ENCODE peak calls at places on chromosomes 5 and 9, in five cellular contexts. One of them, this sample, is unnamed. For H3K4me1, the result is how much of the 10 kb centered on the place peaks cover.

GRCh38 chr5:169606279-169606678 is 22.7 kb downstream of the SPDL1 start:
- DNase-seq in CD4-positive, alpha-beta memory T cell: no peak
- DNase-seq in psoas muscle: no peak
- DNase-seq in SJCRH30: no peak
- DNase-seq in CD8-positive, alpha-beta T cell: no peak
- DNase-seq in this sample: no peak

GRCh38 chr9:11328326-11328725 is 715.5 kb upstream of the PTPRD start:
- DNase-seq in psoas muscle: no peak
- DNase-seq in CD8-positive, alpha-beta T cell: no peak
- DNase-seq in SJCRH30: peak
- DNase-seq in CD4-positive, alpha-beta memory T cell: no peak
- DNase-seq in this sample: no peak

GRCh38 chr5:51696122-51696521 is 312.9 kb downstream of the ISL1 start:
- DNase-seq in CD4-positive, alpha-beta memory T cell: no peak
- DNase-seq in psoas muscle: no peak
- DNase-seq in SJCRH30: no peak
- DNase-seq in CD8-positive, alpha-beta T cell: no peak
- DNase-seq in this sample: no peak

GRCh38 chr9:129237195-129237611 is 59.1 kb upstream of the IER5L start:
- DNase-seq in psoas muscle: peak
- DNase-seq in SJCRH30: no peak
- DNase-seq in CD4-positive, alpha-beta memory T cell: peak
- DNase-seq in CD8-positive, alpha-beta T cell: peak
- DNase-seq in this sample: peak

GRCh38 chr9:99947395-99947794 is 40.9 kb downstream of the STX17 start:
- DNase-seq in psoas muscle: no peak
- DNase-seq in CD4-positive, alpha-beta memory T cell: no peak
- DNase-seq in SJCRH30: no peak
- DNase-seq in CD8-positive, alpha-beta T cell: no peak
- DNase-seq in this sample: no peak

GRCh38 chr5:52964138-52964537 is 25.0 kb upstream of the ITGA2 start:
- DNase-seq in CD8-positive, alpha-beta T cell: no peak
- DNase-seq in CD4-positive, alpha-beta memory T cell: no peak
- DNase-seq in SJCRH30: no peak
- DNase-seq in psoas muscle: no peak
- DNase-seq in this sample: no peak

GRCh38 chr9:113772121-113772885 is 103.8 kb upstream of the ZNF618 start:
- DNase-seq in CD8-positive, alpha-beta T cell: no peak
- DNase-seq in CD4-positive, alpha-beta memory T cell: no peak
- DNase-seq in psoas muscle: no peak
- DNase-seq in SJCRH30: no peak
- DNase-seq in this sample: no peak

GRCh38 chr5:17089001-17089400 is 128.4 kb upstream of the BASP1 start:
- DNase-seq in CD4-positive, alpha-beta memory T cell: no peak
- DNase-seq in CD8-positive, alpha-beta T cell: no peak
- DNase-seq in SJCRH30: no peak
- DNase-seq in psoas muscle: no peak
- DNase-seq in this sample: no peak

GRCh38 chr9:14652729-14653377 is 40.4 kb downstream of the ZDHHC21 start:
- DNase-seq in SJCRH30: peak
- DNase-seq in psoas muscle: no peak
- DNase-seq in CD8-positive, alpha-beta T cell: no peak
- DNase-seq in CD4-positive, alpha-beta memory T cell: no peak
- DNase-seq in this sample: no peak

GRCh38 chr9:2758162-2758950 is 41.0 kb downstream of the KCNV2 start:
- DNase-seq in psoas muscle: no peak
- DNase-seq in CD8-positive, alpha-beta T cell: no peak
- DNase-seq in CD4-positive, alpha-beta memory T cell: no peak
- DNase-seq in SJCRH30: no peak
- DNase-seq in this sample: no peak

GRCh38 chr5:82259172-82259800 is 18.9 kb downstream of the RPS23 start:
- DNase-seq in SJCRH30: peak
- DNase-seq in psoas muscle: no peak
- DNase-seq in CD4-positive, alpha-beta memory T cell: no peak
- DNase-seq in CD8-positive, alpha-beta T cell: no peak
- DNase-seq in this sample: no peak

GRCh38 chr5:74647096-74647495 is 6.6 kb upstream of the ENC1 start:
- DNase-seq in CD8-positive, alpha-beta T cell: no peak
- DNase-seq in psoas muscle: no peak
- DNase-seq in SJCRH30: peak
- DNase-seq in CD4-positive, alpha-beta memory T cell: no peak
- DNase-seq in this sample: no peak

GRCh38 chr9:78745996-78746395 is 449.1 kb downstream of the PSAT1 start:
- DNase-seq in CD8-positive, alpha-beta T cell: no peak
- DNase-seq in CD4-positive, alpha-beta memory T cell: no peak
- DNase-seq in psoas muscle: no peak
- DNase-seq in SJCRH30: no peak
- DNase-seq in this sample: no peak

GRCh38 chr5:120512068-120512467 is 48.0 kb downstream of the PRR16 start:
- DNase-seq in psoas muscle: no peak
- DNase-seq in CD8-positive, alpha-beta T cell: no peak
- DNase-seq in CD4-positive, alpha-beta memory T cell: no peak
- DNase-seq in SJCRH30: no peak
- DNase-seq in this sample: no peak

GRCh38 chr5:78295035-78295961 is 800 bp upstream of the AP3B1 start:
- DNase-seq in CD8-positive, alpha-beta T cell: peak
- DNase-seq in CD4-positive, alpha-beta memory T cell: peak
- DNase-seq in psoas muscle: peak
- DNase-seq in SJCRH30: no peak
- DNase-seq in this sample: peak

GRCh38 chr5:76679231-76679630 is 36.7 kb upstream of the F2R start:
- DNase-seq in psoas muscle: no peak
- DNase-seq in CD4-positive, alpha-beta memory T cell: no peak
- DNase-seq in CD8-positive, alpha-beta T cell: no peak
- DNase-seq in SJCRH30: no peak
- DNase-seq in this sample: no peak

GRCh38 chr5:98935206-98935605 is 6.4 kb upstream of the CHD1 start:
- DNase-seq in psoas muscle: no peak
- DNase-seq in CD4-positive, alpha-beta memory T cell: no peak
- DNase-seq in CD8-positive, alpha-beta T cell: no peak
- DNase-seq in SJCRH30: peak
- DNase-seq in this sample: no peak

GRCh38 chr9:21465859-21466518 is 16.1 kb downstream of the IFNE start:
- DNase-seq in SJCRH30: peak
- DNase-seq in CD4-positive, alpha-beta memory T cell: peak
- DNase-seq in CD8-positive, alpha-beta T cell: no peak
- DNase-seq in psoas muscle: no peak
- DNase-seq in this sample: no peak

GRCh38 chr5:1726469-1726865 is 73.2 kb downstream of the MRPL36 start:
- DNase-seq in CD8-positive, alpha-beta T cell: no peak
- DNase-seq in SJCRH30: no peak
- DNase-seq in CD4-positive, alpha-beta memory T cell: no peak
- DNase-seq in psoas muscle: no peak
- DNase-seq in this sample: no peak

GRCh38 chr5:55037046-55037771 is 13.2 kb downstream of the GZMK start:
- DNase-seq in CD4-positive, alpha-beta memory T cell: peak
- DNase-seq in SJCRH30: no peak
- DNase-seq in CD8-positive, alpha-beta T cell: peak
- DNase-seq in psoas muscle: no peak
- DNase-seq in this sample: no peak

GRCh38 chr9:16028516-16028915 is 475.7 kb downstream of the CCDC171 start:
- DNase-seq in CD4-positive, alpha-beta memory T cell: no peak
- DNase-seq in CD8-positive, alpha-beta T cell: no peak
- DNase-seq in SJCRH30: no peak
- DNase-seq in psoas muscle: no peak
- DNase-seq in this sample: no peak

GRCh38 chr5:116075117-116075910 is 9.5 kb upstream of the COMMD10 start:
- DNase-seq in SJCRH30: peak
- DNase-seq in psoas muscle: no peak
- DNase-seq in CD4-positive, alpha-beta memory T cell: no peak
- DNase-seq in CD8-positive, alpha-beta T cell: no peak
- DNase-seq in this sample: no peak

GRCh38 chr5:67003906-67004729 is 192.5 kb downstream of the CD180 start:
- DNase-seq in CD4-positive, alpha-beta memory T cell: peak
- DNase-seq in psoas muscle: peak
- DNase-seq in CD8-positive, alpha-beta T cell: peak
- DNase-seq in SJCRH30: peak
- DNase-seq in this sample: peak

GRCh38 chr5:39640552-39640951 is 215.8 kb upstream of the DAB2 start:
- DNase-seq in SJCRH30: no peak
- DNase-seq in psoas muscle: no peak
- DNase-seq in CD4-positive, alpha-beta memory T cell: no peak
- DNase-seq in CD8-positive, alpha-beta T cell: no peak
- DNase-seq in this sample: no peak

GRCh38 chr9:34568133-34568532 is 21.4 kb downstream of the CNTFR start:
- DNase-seq in CD8-positive, alpha-beta T cell: no peak
- DNase-seq in CD4-positive, alpha-beta memory T cell: no peak
- DNase-seq in SJCRH30: no peak
- DNase-seq in psoas muscle: no peak
- DNase-seq in this sample: peak

GRCh38 chr9:86282077-86282978 is at the start of gene ISCA1:
- DNase-seq in SJCRH30: peak
- DNase-seq in psoas muscle: peak
- DNase-seq in CD4-positive, alpha-beta memory T cell: peak
- DNase-seq in CD8-positive, alpha-beta T cell: peak
- DNase-seq in this sample: peak

GRCh38 chr9:91921371-91921770 is 28.7 kb downstream of the ROR2 start:
- DNase-seq in CD4-positive, alpha-beta memory T cell: no peak
- DNase-seq in SJCRH30: no peak
- DNase-seq in psoas muscle: no peak
- DNase-seq in CD8-positive, alpha-beta T cell: no peak
- DNase-seq in this sample: no peak

GRCh38 chr5:10689391-10690081 is 71.5 kb downstream of the DAP start:
- DNase-seq in CD8-positive, alpha-beta T cell: no peak
- DNase-seq in SJCRH30: peak
- DNase-seq in CD4-positive, alpha-beta memory T cell: no peak
- DNase-seq in psoas muscle: no peak
- DNase-seq in this sample: no peak

GRCh38 chr5:147482426-147483196 is 27.3 kb downstream of the DPYSL3 start:
- DNase-seq in CD4-positive, alpha-beta memory T cell: no peak
- DNase-seq in SJCRH30: no peak
- DNase-seq in CD8-positive, alpha-beta T cell: no peak
- DNase-seq in psoas muscle: no peak
- DNase-seq in this sample: no peak

GRCh38 chr5:138489705-138490104 is 24.4 kb downstream of the EGR1 start:
- DNase-seq in psoas muscle: no peak
- DNase-seq in SJCRH30: no peak
- DNase-seq in CD8-positive, alpha-beta T cell: no peak
- DNase-seq in CD4-positive, alpha-beta memory T cell: no peak
- DNase-seq in this sample: no peak

GRCh38 chr9:21233258-21233657 is 5.2 kb upstream of the IFNA17 start:
- DNase-seq in SJCRH30: no peak
- DNase-seq in CD8-positive, alpha-beta T cell: no peak
- DNase-seq in psoas muscle: no peak
- DNase-seq in CD4-positive, alpha-beta memory T cell: no peak
- DNase-seq in this sample: no peak

GRCh38 chr5:75756191-75756590 is 39.0 kb upstream of the POC5 start:
- DNase-seq in CD4-positive, alpha-beta memory T cell: no peak
- DNase-seq in SJCRH30: no peak
- DNase-seq in CD8-positive, alpha-beta T cell: no peak
- DNase-seq in psoas muscle: no peak
- DNase-seq in this sample: no peak

GRCh38 chr5:173954671-173955605 is 34.0 kb upstream of the C5orf47 start:
- DNase-seq in SJCRH30: no peak
- DNase-seq in CD4-positive, alpha-beta memory T cell: no peak
- DNase-seq in psoas muscle: no peak
- DNase-seq in CD8-positive, alpha-beta T cell: no peak
- DNase-seq in this sample: no peak
- H3K4me1 ChIP-seq in SJCRH30: under half
- H3K4me1 ChIP-seq in CD4-positive, alpha-beta memory T cell: under half
- H3K4me1 ChIP-seq in psoas muscle: under half
- H3K4me1 ChIP-seq in CD8-positive, alpha-beta T cell: under half
- H3K4me1 ChIP-seq in this sample: under half

GRCh38 chr9:136057236-136058151 is 37.6 kb downstream of the NACC2 start:
- DNase-seq in CD8-positive, alpha-beta T cell: no peak
- DNase-seq in psoas muscle: no peak
- DNase-seq in CD4-positive, alpha-beta memory T cell: no peak
- DNase-seq in SJCRH30: peak
- DNase-seq in this sample: peak

GRCh38 chr9:136058801-136059302 is 36.2 kb downstream of the NACC2 start:
- DNase-seq in SJCRH30: no peak
- DNase-seq in CD8-positive, alpha-beta T cell: no peak
- DNase-seq in CD4-positive, alpha-beta memory T cell: no peak
- DNase-seq in psoas muscle: no peak
- DNase-seq in this sample: peak

GRCh38 chr9:136056546-136057235 is 38.4 kb downstream of the NACC2 start:
- DNase-seq in psoas muscle: no peak
- DNase-seq in CD8-positive, alpha-beta T cell: no peak
- DNase-seq in SJCRH30: peak
- DNase-seq in CD4-positive, alpha-beta memory T cell: no peak
- DNase-seq in this sample: peak

GRCh38 chr9:136059321-136059791 is 35.7 kb downstream of the NACC2 start:
- DNase-seq in SJCRH30: no peak
- DNase-seq in CD8-positive, alpha-beta T cell: no peak
- DNase-seq in psoas muscle: no peak
- DNase-seq in CD4-positive, alpha-beta memory T cell: no peak
- DNase-seq in this sample: no peak

GRCh38 chr9:136058152-136058483 is 37.0 kb downstream of the NACC2 start:
- DNase-seq in CD4-positive, alpha-beta memory T cell: no peak
- DNase-seq in SJCRH30: no peak
- DNase-seq in psoas muscle: no peak
- DNase-seq in CD8-positive, alpha-beta T cell: no peak
- DNase-seq in this sample: peak
- H3K4me1 ChIP-seq in CD4-positive, alpha-beta memory T cell: under half
- H3K4me1 ChIP-seq in SJCRH30: half or more
- H3K4me1 ChIP-seq in psoas muscle: under half
- H3K4me1 ChIP-seq in CD8-positive, alpha-beta T cell: under half
- H3K4me1 ChIP-seq in this sample: under half

DNA sequence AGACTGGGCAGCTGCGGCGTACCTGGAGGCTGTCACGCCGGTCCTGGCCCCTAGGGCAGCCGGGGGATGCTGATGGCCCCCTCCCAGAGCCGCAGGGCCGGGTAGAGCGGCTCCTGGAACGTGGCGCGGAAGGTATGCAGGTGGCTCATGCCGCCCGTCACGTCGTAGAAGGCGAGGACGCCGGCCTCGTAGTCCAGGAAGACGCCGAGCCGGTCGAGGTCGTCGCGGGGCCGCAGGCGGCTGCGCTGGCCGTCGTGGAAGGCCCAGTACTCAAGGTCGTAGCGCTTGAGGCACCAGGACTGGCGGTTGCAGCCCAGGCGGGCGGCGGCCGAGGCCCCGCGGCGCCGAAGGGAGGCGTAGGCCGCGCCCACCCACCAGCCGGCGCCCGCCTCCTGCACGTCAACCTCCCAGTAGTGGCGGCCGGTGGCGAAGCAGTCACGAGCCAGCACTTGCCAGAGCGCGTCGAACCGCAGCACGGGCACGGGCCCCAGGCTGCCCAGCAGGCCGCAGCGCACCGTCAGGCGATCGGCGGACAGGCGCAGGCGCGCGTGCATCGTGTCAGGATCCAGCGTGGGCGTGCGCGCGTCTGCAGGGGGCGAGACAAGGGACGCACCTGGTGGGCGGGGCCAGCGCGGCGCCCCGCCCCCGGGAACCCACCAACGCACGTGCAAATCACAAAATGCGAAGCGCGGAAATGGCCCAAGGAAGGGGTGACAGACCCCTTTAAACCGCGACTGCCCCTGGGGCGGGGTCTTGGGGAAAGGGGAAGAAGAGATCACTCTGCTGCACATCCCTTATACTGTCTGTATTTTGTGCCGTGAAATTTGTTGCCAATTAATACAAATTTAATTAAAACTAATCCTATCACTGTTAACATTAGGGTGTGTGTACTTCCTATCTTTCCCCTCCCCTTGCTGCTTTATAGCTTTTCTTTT is 31.2 kb downstream of the NANS start:
- DNase-seq in SJCRH30: no peak
- DNase-seq in psoas muscle: peak
- DNase-seq in CD4-positive, alpha-beta memory T cell: peak
- DNase-seq in CD8-positive, alpha-beta T cell: peak
- DNase-seq in this sample: peak
- H3K4me1 ChIP-seq in SJCRH30: under half
- H3K4me1 ChIP-seq in psoas muscle: under half
- H3K4me1 ChIP-seq in CD4-positive, alpha-beta memory T cell: under half
- H3K4me1 ChIP-seq in CD8-positive, alpha-beta T cell: under half
- H3K4me1 ChIP-seq in this sample: under half

GRCh38 chr9:87714819-87715218 is 11.1 kb upstream of the CTSL start:
- DNase-seq in SJCRH30: peak
- DNase-seq in CD8-positive, alpha-beta T cell: no peak
- DNase-seq in psoas muscle: no peak
- DNase-seq in CD4-positive, alpha-beta memory T cell: no peak
- DNase-seq in this sample: no peak
- H3K4me1 ChIP-seq in SJCRH30: under half
- H3K4me1 ChIP-seq in CD8-positive, alpha-beta T cell: under half
- H3K4me1 ChIP-seq in psoas muscle: under half
- H3K4me1 ChIP-seq in CD4-positive, alpha-beta memory T cell: under half
- H3K4me1 ChIP-seq in this sample: under half